ENCODE peak calls at places on chromosomes 3 and 15, in ten cellular contexts. W is left colon; G is stimulated activated CD4-positive, alpha-beta T cell treated with anti-CD3 and anti-CD28 coated beads, TNF-alpha, amount 100 ng/mL, for 48 hours; O is ecto neural progenitor cell; X is naive B cell; F is HT1080; J is MCF 10A; A is cardiac fibroblast; I is endothelial cell; M is IMR-90. R is an unnamed sample.

GRCh38 chr15:90064931-90065681 is 37.2 kb downstream of the IDH2 start:
- DNase-seq in F (no peak), J (no peak), G (no peak), I (peak), X (no peak), A (no peak), M (no peak), W (peak), O (no peak), R (no peak)

GRCh38 chr3:128998532-128998931 is 2.6 kb upstream of the EFCC1 start:
- DNase-seq in X (no peak), G (no peak), J (no peak), F (no peak), A (no peak), M (no peak), I (no peak), O (no peak), W (no peak), R (no peak)

GRCh38 chr3:46127503-46127902 is 80.6 kb downstream of the CCR1 start:
- DNase-seq in J (peak), M (peak), G (no peak), X (no peak), F (peak), O (no peak), I (no peak), A (peak), W (no peak), R (no peak)

GRCh38 chr3:195896361-195897080 is 11.8 kb downstream of the TNK2 start:
- DNase-seq in I (no peak), F (peak), M (peak), J (peak), X (no peak), G (no peak), O (no peak), A (peak), W (no peak), R (peak)

GRCh38 chr3:36763850-36764703 is at the start of gene DCLK3:
- DNase-seq in O (peak), G (no peak), F (no peak), W (no peak), A (no peak), I (peak), X (no peak), M (no peak), J (no peak), R (no peak)

GRCh38 chr15:82538961-82539689 is 1.1 kb downstream of the RPS17 start:
- DNase-seq in G (no peak), X (no peak), J (no peak), I (no peak), M (no peak), O (no peak), W (no peak), F (no peak), A (no peak), R (no peak)

GRCh38 chr3:120093119-120093922 is 926 bp downstream of the GSK3B start:
- DNase-seq in M (peak), J (peak), I (peak), X (peak), G (no peak), F (peak), W (peak), O (no peak), A (peak), R (no peak)

GRCh38 chr3:126916546-126916945 is 66.4 kb upstream of the PLXNA1 start:
- DNase-seq in W (no peak), A (no peak), X (no peak), O (no peak), F (no peak), I (no peak), M (no peak), G (no peak), J (no peak), R (no peak)

GRCh38 chr3:152656207-152657001 is 178.5 kb upstream of the P2RY1 start:
- DNase-seq in G (no peak), J (no peak), X (no peak), I (peak), A (peak), F (no peak), O (no peak), M (no peak), W (no peak), R (no peak)

GRCh38 chr15:88998980-88999713 is 86.0 kb upstream of the MFGE8 start:
- DNase-seq in M (no peak), J (no peak), O (no peak), F (no peak), I (no peak), W (no peak), G (no peak), A (no peak), X (no peak), R (no peak)

GRCh38 chr3:46882377-46883015 is 5.0 kb downstream of the PTH1R start:
- DNase-seq in W (no peak), A (peak), J (no peak), X (no peak), O (peak), G (no peak), F (peak), I (peak), M (no peak), R (no peak)

GRCh38 chr3:133799794-133800585 is 5.6 kb upstream of the SRPRB start:
- DNase-seq in F (peak), W (no peak), M (peak), A (peak), X (no peak), G (no peak), J (peak), O (no peak), I (no peak), R (no peak)

GRCh38 chr3:11498646-11499045 is 145.1 kb downstream of the VGLL4 start:
- DNase-seq in G (no peak), J (peak), F (peak), A (peak), I (no peak), W (peak), O (no peak), X (no peak), M (peak), R (peak)

GRCh38 chr3:160440687-160441086 is 8.9 kb downstream of the TRIM59 start:
- DNase-seq in J (no peak), W (no peak), G (no peak), X (no peak), I (no peak), F (no peak), O (no peak), M (no peak), A (no peak), R (no peak)